ENCODE peak calls at places on chromosomes 4 and X, in ten cellular contexts. Y is progenitor cell of endocrine pancreas; L is AG10803; V is AG09309; S is ovary; G is CD8-positive, alpha-beta T cell; K is Peyer's patch; O is tibial nerve; D is foreskin keratinocyte; J is foreskin fibroblast. C is an unnamed sample.

GRCh38 chrX:148333989-148334388 is 166.4 kb upstream of the AFF2 start:
- DNase-seq in Y (no peak), L (no peak), V (no peak), S (no peak), G (no peak), K (no peak), O (no peak), D (no peak), J (no peak), C (no peak)

GRCh38 chr4:14100349-14100748 is 472.8 kb upstream of the BOD1L1 start:
- DNase-seq in Y (no peak), L (no peak), V (no peak), S (no peak), G (no peak), K (no peak), O (no peak), D (no peak), J (no peak), C (no peak)

GRCh38 chr4:100290585-100290984 is 100.3 kb upstream of the DDIT4L start:
- DNase-seq in Y (no peak), L (peak), V (no peak), S (no peak), G (no peak), K (no peak), O (no peak), D (peak), J (peak), C (no peak)

GRCh38 chrX:136711147-136711546 is 63.2 kb downstream of the CD40LG start:
- DNase-seq in Y (no peak), L (peak), V (no peak), S (no peak), G (no peak), K (peak), O (peak), D (no peak), J (peak), C (peak)

GRCh38 chr4:36187723-36188333 is 56.5 kb downstream of the ARAP2 start:
- DNase-seq in Y (no peak), L (no peak), V (no peak), S (no peak), G (no peak), K (no peak), O (no peak), D (no peak), J (peak), C (no peak)

GRCh38 chr4:95839891-95840290 is at the start of gene PDHA2:
- DNase-seq in Y (no peak), L (no peak), V (no peak), S (no peak), G (no peak), K (no peak), O (no peak), D (no peak), J (no peak), C (no peak)

GRCh38 chr4:10582059-10582686 is 102.4 kb downstream of the CLNK start:
- DNase-seq in Y (no peak), L (peak), V (peak), S (peak), G (peak), K (peak), O (peak), D (no peak), J (peak), C (no peak)

GRCh38 chrX:102858826-102859627 is 78.0 kb upstream of the RAB40AL start:
- DNase-seq in Y (no peak), L (peak), V (no peak), S (no peak), G (no peak), K (no peak), O (no peak), D (no peak), J (peak), C (no peak)

GRCh38 chr4:175411251-175411650 is 400.8 kb downstream of the GPM6A start:
- DNase-seq in Y (no peak), L (peak), V (no peak), S (no peak), G (no peak), K (no peak), O (no peak), D (no peak), J (peak), C (no peak)

GRCh38 chr4:39587881-39588280 is 50.8 kb downstream of the SMIM14 start:
- DNase-seq in Y (no peak), L (peak), V (no peak), S (no peak), G (no peak), K (no peak), O (no peak), D (peak), J (peak), C (no peak)

GRCh38 chrX:107716045-107716684 is 59.4 kb downstream of the TSC22D3 start:
- DNase-seq in Y (peak), L (peak), V (no peak), S (no peak), G (peak), K (peak), O (no peak), D (no peak), J (peak), C (no peak)

GRCh38 chr4:93217423-93217822 is 611.1 kb upstream of the ATOH1 start:
- DNase-seq in Y (no peak), L (no peak), V (no peak), S (no peak), G (no peak), K (no peak), O (no peak), D (no peak), J (no peak), C (no peak)

GRCh38 chr4:10715135-10715534 is 30.6 kb upstream of the CLNK start:
- DNase-seq in Y (no peak), L (no peak), V (no peak), S (no peak), G (no peak), K (no peak), O (no peak), D (no peak), J (no peak), C (no peak)

GRCh38 chr4:148441986-148442829 is at the start of gene NR3C2:
- DNase-seq in Y (peak), L (peak), V (peak), S (peak), G (peak), K (peak), O (peak), D (peak), J (peak), C (peak)

GRCh38 chr4:185512516-185512915 is 22.8 kb downstream of the PDLIM3 start:
- DNase-seq in Y (no peak), L (peak), V (peak), S (no peak), G (no peak), K (no peak), O (no peak), D (no peak), J (peak), C (no peak)

GRCh38 chr4:68129793-68130192 is at the start of gene TMPRSS11F:
- DNase-seq in Y (no peak), L (no peak), V (no peak), S (no peak), G (no peak), K (no peak), O (no peak), D (peak), J (no peak), C (no peak)

GRCh38 chrX:1561164-1561563 is 24.2 kb upstream of the P2RY8 start:
- DNase-seq in Y (no peak), L (no peak), V (no peak), S (no peak), G (no peak), K (no peak), O (no peak), D (no peak), J (no peak), C (no peak)

GRCh38 chrX:1466971-1467561 is 14.4 kb upstream of the ASMTL start:
- DNase-seq in Y (peak), L (no peak), V (no peak), S (no peak), G (peak), K (peak), O (no peak), D (no peak), J (no peak), C (no peak)

GRCh38 chr4:169205146-169205806 is 65.5 kb downstream of the SH3RF1 start:
- DNase-seq in Y (no peak), L (peak), V (no peak), S (no peak), G (no peak), K (no peak), O (no peak), D (no peak), J (peak), C (peak)

GRCh38 chr4:1718095-1718850 is 2.9 kb downstream of the TMEM129 start:
- DNase-seq in Y (no peak), L (no peak), V (no peak), S (no peak), G (no peak), K (peak), O (no peak), D (no peak), J (no peak), C (no peak)

GRCh38 chrX:11998944-11999343 is 139.3 kb upstream of the FRMPD4 start:
- DNase-seq in Y (no peak), L (no peak), V (no peak), S (no peak), G (no peak), K (no peak), O (no peak), D (no peak), J (no peak), C (no peak)

GRCh38 chr4:11805837-11806236 is 377.1 kb upstream of the HS3ST1 start:
- DNase-seq in Y (no peak), L (no peak), V (no peak), S (no peak), G (no peak), K (no peak), O (no peak), D (no peak), J (peak), C (no peak)

GRCh38 chr4:67918428-67918827 is 34.6 kb upstream of the TMPRSS11D start:
- DNase-seq in Y (no peak), L (no peak), V (no peak), S (no peak), G (no peak), K (no peak), O (no peak), D (no peak), J (no peak), C (no peak)

DNA sequence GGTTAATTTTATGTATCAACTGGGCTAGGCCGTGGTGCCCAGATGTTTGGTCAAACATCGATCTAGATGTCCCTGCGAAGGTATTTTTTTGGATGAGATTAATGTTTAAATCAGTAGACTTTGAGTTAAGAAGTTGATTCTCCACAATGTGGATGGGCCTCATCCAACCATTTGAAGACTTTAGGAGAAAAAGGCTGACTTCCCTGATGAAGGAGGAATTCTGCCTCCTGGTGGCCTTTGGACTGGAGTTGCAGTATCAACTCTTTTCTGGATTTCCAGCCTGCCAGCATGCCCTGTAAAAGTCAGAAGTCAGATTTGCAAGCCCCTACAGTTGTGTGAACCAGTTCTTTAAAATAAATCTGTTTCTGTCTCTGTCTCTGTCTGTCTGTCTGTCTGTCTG is 91.4 kb downstream of the STK32B start:
- DNase-seq in Y (no peak), L (peak), V (no peak), S (no peak), G (no peak), K (peak), O (no peak), D (no peak), J (peak), C (peak)
- TF ChIP-seq CTCF in Y (peak), L (peak), V (peak), S (no peak), G (no peak), K (peak), O (peak), D (peak), J (peak), C (peak)

GRCh38 chrX:70096052-70096451 is 33.8 kb downstream of the OTUD6A start:
- DNase-seq in Y (no peak), L (peak), V (no peak), S (no peak), G (no peak), K (no peak), O (no peak), D (no peak), J (peak), C (no peak)
- TF ChIP-seq CTCF in Y (peak), L (peak), V (peak), S (no peak), G (no peak), K (no peak), O (no peak), D (peak), J (no peak), C (peak)

DNA sequence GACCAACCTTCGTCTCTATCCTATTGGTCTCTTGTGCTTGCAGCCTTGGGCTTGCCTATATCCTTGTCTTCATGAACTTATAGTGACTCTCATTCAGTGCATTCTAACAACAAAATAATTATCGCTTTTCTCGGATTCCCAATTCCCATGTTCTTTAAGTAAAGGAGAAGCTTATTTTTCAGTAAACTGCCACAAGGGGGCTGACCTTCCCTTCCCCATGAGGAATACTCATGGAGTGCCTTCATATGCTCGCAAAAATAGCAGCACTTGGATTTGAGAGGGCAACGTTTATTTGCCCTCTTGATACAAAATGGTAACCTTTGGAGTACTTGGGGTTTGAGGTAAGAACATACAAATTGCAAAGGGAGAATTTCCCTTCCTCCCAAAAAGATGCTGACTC is 183.2 kb upstream of the TENT5D start:
- DNase-seq in Y (no peak), L (no peak), V (no peak), S (no peak), G (no peak), K (no peak), O (no peak), D (no peak), J (no peak), C (no peak)
- TF ChIP-seq CTCF in Y (peak), L (no peak), V (no peak), S (no peak), G (no peak), K (no peak), O (no peak), D (no peak), J (no peak), C (no peak)

DNA sequence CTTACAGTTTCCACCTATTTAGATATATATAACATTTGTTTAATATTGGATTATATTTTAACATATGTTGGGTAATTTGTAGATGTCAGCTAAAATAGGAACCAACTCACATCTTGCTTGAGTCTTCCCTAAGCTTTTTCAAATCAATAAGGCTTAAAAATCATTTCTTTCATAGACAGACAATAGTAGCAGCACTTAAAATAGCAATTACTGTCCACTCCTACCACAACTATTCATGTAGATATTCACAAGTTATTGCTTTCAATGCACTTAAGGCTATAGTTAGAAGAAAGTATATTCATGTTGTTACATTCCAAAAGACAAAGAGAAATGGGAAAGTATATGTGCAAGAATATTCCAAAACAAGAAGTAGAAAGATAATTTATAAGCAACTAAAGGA is 71.2 kb downstream of the YIPF7 start:
- DNase-seq in Y (no peak), L (no peak), V (no peak), S (no peak), G (no peak), K (no peak), O (no peak), D (no peak), J (no peak), C (no peak)
- TF ChIP-seq CTCF in Y (no peak), L (no peak), V (no peak), S (no peak), G (no peak), K (no peak), O (no peak), D (no peak), J (no peak), C (no peak)

C was measured in AG09319.